ENCODE peak calls at places on chromosomes 4 and X, in eight cellular contexts. T, R, I, H, L, V, E and S are unnamed samples.

GRCh38 chr4:2817701-2818350 is 24.9 kb downstream of the SH3BP2 start:
- DNase-seq in E (no peak), H (no peak), R (peak), T (no peak), L (no peak), V (peak), I (peak), S (no peak)

GRCh38 chr4:3393171-3393570 is 48.6 kb upstream of the HGFAC start:
- DNase-seq in I (no peak), T (no peak), V (no peak), E (no peak), H (no peak), L (no peak), R (no peak), S (no peak)

GRCh38 chr4:25938251-25939186 is 24.5 kb downstream of the SMIM20 start:
- DNase-seq in R (no peak), L (no peak), H (peak), T (no peak), I (peak), E (peak), V (no peak), S (peak)

GRCh38 chrX:56733459-56734046 is 4.5 kb downstream of the NBDY start:
- DNase-seq in V (peak), E (no peak), L (no peak), I (peak), R (peak), T (peak), H (peak), S (no peak)

GRCh38 chrX:20606831-20607230 is 340.1 kb upstream of the RPS6KA3 start:
- DNase-seq in H (no peak), T (no peak), I (no peak), R (no peak), E (no peak), L (no peak), V (no peak), S (no peak)

GRCh38 chr4:99746443-99746842 is 70.2 kb upstream of the DAPP1 start:
- DNase-seq in R (no peak), T (no peak), I (no peak), H (no peak), L (no peak), E (no peak), V (no peak), S (no peak)

GRCh38 chr4:180913750-180914149 is 1329.5 kb upstream of the TENM3 start:
- DNase-seq in H (no peak), L (no peak), E (peak), T (no peak), I (no peak), V (no peak), R (no peak), S (no peak)

GRCh38 chr4:7822858-7823257 is 116.8 kb downstream of the AFAP1 start:
- DNase-seq in T (no peak), R (no peak), L (no peak), H (no peak), E (no peak), V (no peak), I (peak), S (no peak)

GRCh38 chrX:151878574-151878973 is 34.1 kb upstream of the MAGEA4 start:
- DNase-seq in H (no peak), I (no peak), R (no peak), V (no peak), T (no peak), L (no peak), E (no peak), S (no peak)

GRCh38 chrX:129158505-129158904 is 364.8 kb downstream of the SMARCA1 start:
- DNase-seq in E (no peak), H (no peak), R (no peak), I (no peak), L (no peak), T (no peak), V (no peak), S (no peak)

GRCh38 chrX:150157291-150157690 is 205.8 kb upstream of the MAMLD1 start:
- DNase-seq in E (no peak), V (no peak), T (no peak), H (peak), R (no peak), L (no peak), I (no peak), S (no peak)

GRCh38 chrX:21479695-21480280 is 105.6 kb downstream of the CNKSR2 start:
- DNase-seq in I (no peak), R (no peak), H (peak), L (no peak), E (peak), T (peak), V (no peak), S (no peak)

GRCh38 chrX:71871367-71871766 is 39.3 kb upstream of the NHSL2 start:
- DNase-seq in T (no peak), I (no peak), H (no peak), R (no peak), E (peak), V (no peak), L (no peak), S (no peak)

GRCh38 chr4:156941940-156942548 is 29.6 kb downstream of the PDGFC start:
- DNase-seq in V (peak), T (peak), E (peak), I (peak), R (peak), H (peak), L (peak), S (no peak)
- H3K27ac ChIP-seq in V (no peak), T (no peak), E (peak), I (peak), R (no peak), H (peak), L (peak), S (no peak)

GRCh38 chr4:4605849-4606248 is 64.0 kb upstream of the STX18 start:
- DNase-seq in R (no peak), T (no peak), L (no peak), V (no peak), H (no peak), I (no peak), E (no peak), S (no peak)

GRCh38 chr4:4608214-4608537 is 66.3 kb upstream of the STX18 start:
- DNase-seq in H (no peak), V (no peak), E (no peak), T (no peak), R (no peak), L (no peak), I (no peak), S (no peak)

GRCh38 chr4:4606321-4606720 is 64.5 kb upstream of the STX18 start:
- DNase-seq in T (no peak), V (no peak), E (peak), H (no peak), L (no peak), R (no peak), I (no peak), S (no peak)

GRCh38 chr4:4609622-4610334 is 67.9 kb upstream of the STX18 start:
- DNase-seq in E (no peak), R (no peak), T (no peak), L (no peak), I (no peak), H (no peak), V (no peak), S (no peak)

DNA sequence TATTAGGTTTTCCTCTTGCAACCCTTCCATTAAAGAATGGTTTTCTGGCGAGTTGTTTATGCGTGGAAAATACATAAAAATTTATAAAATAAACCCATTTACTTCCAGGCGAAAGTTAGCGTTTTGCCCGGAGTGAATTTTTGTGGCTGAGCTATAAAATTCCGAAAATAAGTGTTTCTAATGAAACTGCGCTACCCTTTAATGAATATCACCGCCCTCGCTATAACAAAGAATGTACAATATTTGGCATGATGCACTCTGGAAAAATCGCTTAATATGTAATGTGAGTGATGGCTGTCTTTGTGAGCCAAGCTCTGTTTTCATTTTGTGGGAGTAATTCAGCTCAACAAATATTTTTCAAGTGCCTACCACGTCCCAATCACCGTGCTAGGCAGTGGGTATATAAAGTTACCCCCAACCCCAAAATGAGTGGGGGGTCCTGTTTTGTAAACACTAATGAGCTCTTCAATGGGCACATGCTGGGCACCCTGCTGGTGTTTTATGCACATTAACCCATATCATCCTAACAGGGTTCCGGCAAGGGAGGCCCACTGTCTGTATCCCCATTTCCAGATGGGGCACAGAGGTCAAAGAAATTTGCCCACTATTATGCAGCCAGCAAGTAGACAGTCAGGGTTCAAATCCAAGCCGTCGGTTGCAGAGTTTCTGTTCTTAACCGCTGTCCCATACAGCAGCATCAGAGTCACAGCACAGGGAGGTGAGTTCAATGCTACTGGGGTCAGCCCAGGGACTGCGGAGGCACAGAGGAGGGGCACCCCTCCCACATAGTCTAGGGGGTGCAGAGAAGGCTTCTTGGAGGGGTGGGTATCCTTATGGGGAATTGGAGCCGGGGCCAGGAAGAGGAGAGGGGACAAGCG is 65.7 kb upstream of the STX18 start:
- DNase-seq in H (no peak), R (no peak), T (no peak), V (no peak), I (no peak), E (no peak), L (no peak), S (no peak)
- H3K27ac ChIP-seq in H (no peak), R (no peak), T (no peak), V (no peak), I (no peak), E (no peak), L (no peak), S (no peak)

GRCh38 chrX:70480660-70481018 is 36.0 kb downstream of the DLG3 start:
- DNase-seq in R (peak), L (no peak), I (peak), V (no peak), H (no peak), E (peak), T (no peak), S (no peak)

GRCh38 chrX:70478521-70478920 is 33.9 kb downstream of the DLG3 start:
- DNase-seq in R (peak), V (no peak), T (no peak), H (no peak), E (no peak), L (no peak), I (no peak), S (no peak)

GRCh38 chrX:70477734-70478075 is 33.1 kb downstream of the DLG3 start:
- DNase-seq in E (no peak), R (no peak), T (no peak), I (no peak), L (no peak), V (no peak), H (no peak), S (no peak)

GRCh38 chrX:70479970-70480659 is 35.5 kb downstream of the DLG3 start:
- DNase-seq in V (peak), H (no peak), E (no peak), L (no peak), T (no peak), R (no peak), I (peak), S (no peak)

DNA sequence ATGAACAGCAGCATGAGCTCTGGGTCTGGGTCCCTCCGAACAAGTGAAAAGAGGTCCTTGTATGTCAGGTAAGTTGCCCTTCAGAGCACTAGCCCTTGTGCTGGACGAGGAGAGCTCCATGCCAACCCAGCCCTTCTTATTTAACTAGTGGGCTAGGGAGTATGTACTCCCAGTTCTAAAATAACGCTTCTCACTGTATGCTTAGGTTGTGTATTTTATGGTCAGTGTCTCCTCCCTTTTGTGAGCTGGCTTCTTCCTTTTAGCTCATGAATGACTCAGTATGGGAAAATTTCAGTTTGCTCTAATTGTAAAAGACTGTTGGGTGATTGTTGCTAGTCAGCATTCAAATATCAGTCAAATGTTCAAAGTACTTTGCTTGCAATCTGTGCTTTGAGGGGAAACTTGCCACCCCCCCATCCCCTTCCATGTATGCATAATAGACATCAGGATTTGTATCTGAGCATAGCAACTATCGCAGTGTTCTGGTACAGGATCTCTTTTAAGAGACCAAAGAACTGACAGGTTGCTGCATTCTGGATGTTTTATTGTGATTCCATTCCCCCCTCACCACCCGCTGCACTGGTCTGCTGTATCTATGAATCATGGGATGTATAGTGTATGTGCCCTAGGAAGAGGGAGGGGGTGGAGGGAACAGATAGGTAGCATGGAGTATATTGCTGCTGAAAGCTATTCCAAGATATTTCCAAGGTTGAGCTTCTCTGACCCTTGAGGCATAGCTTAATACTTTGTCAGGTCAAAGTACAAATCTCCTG is 34.7 kb downstream of the DLG3 start:
- DNase-seq in H (no peak), I (no peak), T (peak), L (no peak), R (no peak), V (no peak), E (peak), S (no peak)
- H3K27ac ChIP-seq in H (no peak), I (peak), T (peak), L (peak), R (peak), V (peak), E (peak), S (no peak)

GRCh38 chr4:41160010-41160789 is 54.1 kb downstream of the APBB2 start:
- DNase-seq in T (no peak), I (no peak), L (no peak), E (peak), R (peak), H (peak), V (no peak), S (no peak)

GRCh38 chr4:41161355-41161754 is 53.0 kb downstream of the APBB2 start:
- DNase-seq in R (no peak), H (no peak), E (no peak), L (no peak), T (no peak), V (no peak), I (no peak), S (no peak)

GRCh38 chr4:41158756-41159155 is 55.6 kb downstream of the APBB2 start:
- DNase-seq in H (no peak), L (no peak), V (no peak), T (no peak), R (no peak), I (no peak), E (no peak), S (no peak)

GRCh38 chr4:41158274-41158673 is 56.1 kb downstream of the APBB2 start:
- DNase-seq in I (no peak), R (no peak), V (no peak), E (no peak), L (no peak), T (no peak), H (no peak), S (no peak)

DNA sequence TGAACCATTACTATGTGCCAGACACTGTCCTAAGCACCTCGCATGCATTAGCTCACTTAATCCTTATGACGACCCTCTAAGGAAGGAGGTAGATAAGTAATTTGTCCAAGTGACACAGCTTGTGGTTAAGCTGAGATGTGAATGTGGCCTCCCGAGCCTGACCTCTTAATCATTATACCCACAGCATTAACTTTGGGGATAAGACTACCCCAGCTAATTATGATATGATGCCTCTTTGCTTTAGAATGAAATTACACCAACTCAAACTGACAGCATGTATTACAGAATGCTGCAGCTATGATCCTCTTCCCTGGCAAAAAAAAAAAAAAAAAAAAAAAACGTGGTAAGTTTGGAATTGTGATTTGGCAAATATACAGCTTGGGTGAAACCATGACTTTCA is 53.5 kb downstream of the APBB2 start:
- DNase-seq in H (peak), T (no peak), E (peak), V (no peak), L (no peak), R (no peak), I (no peak), S (no peak)
- H3K27ac ChIP-seq in H (peak), T (no peak), E (peak), V (no peak), L (no peak), R (no peak), I (no peak), S (no peak)

GRCh38 chr4:65453398-65453797 is 216.9 kb downstream of the EPHA5 start:
- DNase-seq in H (no peak), E (no peak), R (no peak), T (no peak), V (no peak), L (no peak), I (no peak), S (no peak)
- H3K27ac ChIP-seq in H (no peak), E (no peak), R (no peak), T (no peak), V (no peak), L (no peak), I (no peak), S (no peak)

GRCh38 chr4:128271551-128271950 is 16.1 kb downstream of the PGRMC2 start:
- DNase-seq in I (no peak), H (no peak), T (no peak), R (no peak), E (no peak), V (no peak), L (no peak), S (no peak)
- H3K27ac ChIP-seq in I (no peak), H (no peak), T (no peak), R (no peak), E (no peak), V (no peak), L (no peak), S (no peak)

DNA sequence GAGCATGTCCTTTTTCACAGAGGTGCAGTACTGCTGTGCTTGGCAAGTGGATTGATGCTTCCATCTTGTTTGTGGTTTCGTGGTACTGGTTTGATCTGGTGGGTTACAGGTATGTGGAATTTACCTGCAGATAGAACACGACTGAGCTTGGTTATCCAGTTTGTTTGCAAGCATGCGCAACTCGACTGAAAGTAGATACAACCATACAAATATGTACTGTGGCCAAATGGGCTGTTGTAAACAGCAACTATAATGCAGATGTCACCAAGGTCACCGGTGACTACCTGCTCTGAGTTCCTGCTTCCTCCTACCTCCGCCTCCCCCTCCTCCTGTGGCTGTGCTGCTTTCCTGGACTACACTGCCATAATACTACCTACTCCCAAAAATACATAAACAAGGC is 12.4 kb downstream of the CWH43 start:
- DNase-seq in I (no peak), T (no peak), R (no peak), V (no peak), L (no peak), H (no peak), E (no peak), S (no peak)
- H3K27ac ChIP-seq in I (no peak), T (no peak), R (no peak), V (no peak), L (no peak), H (no peak), E (no peak), S (no peak)

DNA sequence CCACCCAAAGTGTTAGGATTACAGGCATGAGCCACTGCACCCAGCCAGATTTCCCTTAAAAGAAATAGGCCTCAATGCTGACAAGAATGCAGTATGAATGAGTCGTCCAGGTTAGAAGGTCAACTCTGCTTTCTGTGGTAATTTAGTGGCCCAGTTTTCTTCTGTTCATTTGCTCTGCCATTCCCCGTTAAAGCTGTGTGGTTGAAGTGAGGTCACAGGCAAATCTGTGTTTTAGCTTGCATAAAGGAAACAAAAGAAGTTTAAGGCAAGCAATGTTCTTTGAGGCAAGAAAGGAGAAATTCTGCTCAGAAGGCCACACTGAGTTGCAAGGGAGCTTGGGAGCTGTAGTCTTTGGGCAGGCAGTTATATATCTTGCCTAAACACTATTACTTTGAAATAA is 176.8 kb downstream of the LARP7 start:
- DNase-seq in I (no peak), T (peak), E (peak), H (no peak), V (no peak), L (no peak), R (no peak), S (peak)
- H3K27ac ChIP-seq in I (no peak), T (no peak), E (no peak), H (peak), V (no peak), L (no peak), R (no peak), S (no peak)